ENCODE peak calls at places on chromosomes 3 and 15, in four cellular contexts. S is cardiac muscle cell, P is amniotic stem cell, I is NCI-H446. T is an unnamed sample.

GRCh38 chr3:194766845-194767244 is 81.2 kb downstream of the FAM43A start:
- DNase-seq in P (no peak), I (no peak), S (no peak), T (no peak)

GRCh38 chr15:75229191-75230015 is 27.7 kb downstream of the C15orf39 start:
- DNase-seq in S (no peak), P (no peak), I (no peak), T (no peak)

GRCh38 chr15:62296756-62297507 is 131.8 kb upstream of the C2CD4B start:
- DNase-seq in I (no peak), P (no peak), S (no peak), T (no peak)

GRCh38 chr15:52408823-52409222 is 113.2 kb upstream of the MYO5C start:
- DNase-seq in I (no peak), S (no peak), P (no peak), T (no peak)

GRCh38 chr3:27366062-27366591 is 3.1 kb downstream of the NEK10 start:
- DNase-seq in P (no peak), I (no peak), S (no peak), T (no peak)

GRCh38 chr15:37824717-37825382 is 109.6 kb upstream of the TMCO5A start:
- DNase-seq in P (peak), I (no peak), S (no peak), T (no peak)

GRCh38 chr3:50165388-50166308 is 10.5 kb downstream of the SEMA3F start:
- DNase-seq in P (no peak), S (no peak), I (peak), T (no peak)

GRCh38 chr3:157475921-157476395 is 27.3 kb downstream of the VEPH1 start:
- DNase-seq in S (no peak), P (no peak), I (no peak), T (no peak)

GRCh38 chr3:135762188-135762853 is 203.2 kb upstream of the PPP2R3A start:
- DNase-seq in I (no peak), P (no peak), S (peak), T (no peak)

GRCh38 chr3:137766069-137766960 is 2.2 kb downstream of the SOX14 start:
- DNase-seq in P (no peak), I (no peak), S (no peak), T (no peak)

GRCh38 chr3:40994611-40995010 is 204.7 kb upstream of the CTNNB1 start:
- DNase-seq in P (no peak), I (no peak), S (no peak), T (no peak)

GRCh38 chr15:88246666-88247446 is 9.7 kb downstream of the NTRK3 start:
- DNase-seq in S (peak), I (peak), P (peak), T (no peak)

GRCh38 chr3:37620071-37620635 is 241.5 kb upstream of the CTDSPL start:
- DNase-seq in S (peak), P (no peak), I (no peak), T (no peak)

GRCh38 chr15:79593119-79593869 is 161.2 kb downstream of the MINAR1 start:
- DNase-seq in S (peak), I (peak), P (no peak), T (no peak)

GRCh38 chr15:39471791-39472190 is 109.1 kb upstream of the THBS1 start:
- DNase-seq in I (no peak), S (no peak), P (no peak), T (no peak)

GRCh38 chr3:173371848-173372487 is 25.6 kb upstream of the NLGN1 start:
- DNase-seq in I (peak), P (no peak), S (peak), T (peak)

GRCh38 chr3:160296591-160296990 is 71.4 kb downstream of the C3orf80 start:
- DNase-seq in I (no peak), P (no peak), S (peak), T (no peak)

GRCh38 chr15:40155270-40155910 is 5.5 kb upstream of the BUB1B start:
- DNase-seq in P (no peak), I (no peak), S (no peak), T (no peak)

GRCh38 chr15:87365221-87365620 is 891.3 kb downstream of the NTRK3 start:
- DNase-seq in I (no peak), P (no peak), S (no peak), T (no peak)

GRCh38 chr3:126414406-126414805 is 19.7 kb downstream of the CFAP100 start:
- DNase-seq in S (no peak), I (no peak), P (no peak), T (no peak)

GRCh38 chr3:44893097-44893496 is 18.7 kb downstream of the TGM4 start:
- DNase-seq in P (peak), S (no peak), I (no peak), T (no peak)

GRCh38 chr3:127226451-127226850 is 33.5 kb downstream of the PRR23E start:
- DNase-seq in S (no peak), P (no peak), I (no peak), T (no peak)

GRCh38 chr3:14793126-14793857 is 25.5 kb upstream of the FGD5 start:
- DNase-seq in S (no peak), P (no peak), I (no peak), T (no peak)

GRCh38 chr3:69389520-69390248 is 3.8 kb upstream of the FRMD4B start:
- DNase-seq in I (no peak), P (no peak), S (no peak), T (no peak)

GRCh38 chr15:20645956-20646355 is 104.4 kb upstream of the GOLGA6L6 start:
- DNase-seq in S (no peak), I (no peak), P (no peak), T (no peak)

GRCh38 chr3:64797000-64797399 is 109.2 kb upstream of the ADAMTS9 start:
- DNase-seq in S (no peak), I (no peak), P (no peak), T (no peak)

GRCh38 chr15:47409038-47409437 is 308.3 kb upstream of the SEMA6D start:
- DNase-seq in P (no peak), I (no peak), S (no peak), T (no peak)

GRCh38 chr3:53820756-53821580 is 25.3 kb downstream of the CHDH start:
- DNase-seq in S (no peak), P (no peak), I (no peak), T (no peak)

GRCh38 chr3:100591411-100591810 is 18.0 kb upstream of the ADGRG7 start:
- DNase-seq in P (no peak), I (no peak), S (no peak), T (no peak)

T was measured in SK-N-MC.